ENCODE peak calls at places on chromosomes 7 and 10, in eight cellular contexts. I, X, M, S, W, K, T and D are unnamed samples.

GRCh38 chr10:119653209-119653608 is 2.0 kb downstream of the BAG3 start:
- DNase-seq in M (no peak), S (no peak), I (peak), K (no peak), X (no peak), W (no peak), T (no peak), D (no peak)

GRCh38 chr7:135224027-135224426 is 9.6 kb upstream of the STRA8 start:
- DNase-seq in X (no peak), S (no peak), T (no peak), M (no peak), W (no peak), I (no peak), K (no peak), D (no peak)

GRCh38 chr10:60604356-60604755 is 173.9 kb upstream of the CDK1 start:
- DNase-seq in M (no peak), T (no peak), I (no peak), X (no peak), K (no peak), W (no peak), S (peak), D (no peak)

GRCh38 chr10:73537288-73537687 is 41.5 kb upstream of the PPP3CB start:
- DNase-seq in S (no peak), M (no peak), I (no peak), T (no peak), W (no peak), X (no peak), K (no peak), D (no peak)

GRCh38 chr10:10816453-10816852 is 201.2 kb upstream of the CELF2 start:
- DNase-seq in I (no peak), X (no peak), T (no peak), W (no peak), M (no peak), S (peak), K (no peak), D (no peak)

GRCh38 chr7:43721193-43721806 is 8.0 kb downstream of the COA1 start:
- DNase-seq in I (peak), W (peak), T (peak), X (no peak), S (peak), M (peak), K (peak), D (peak)

GRCh38 chr10:12214763-12215218 is 18.8 kb downstream of the CDC123 start:
- DNase-seq in W (peak), T (no peak), M (peak), X (peak), K (peak), S (peak), I (peak), D (no peak)

GRCh38 chr10:58189269-58189668 is 78.4 kb downstream of the IPMK start:
- DNase-seq in K (no peak), M (peak), I (peak), X (no peak), T (no peak), W (no peak), S (peak), D (peak)

GRCh38 chr10:33248638-33249037 is 85.8 kb downstream of the NRP1 start:
- DNase-seq in X (no peak), T (peak), K (peak), M (no peak), I (no peak), W (peak), S (peak), D (no peak)

GRCh38 chr10:69472142-69472541 is 20.9 kb downstream of the TSPAN15 start:
- DNase-seq in M (no peak), S (no peak), W (no peak), K (no peak), I (no peak), T (no peak), X (no peak), D (no peak)

GRCh38 chr10:48461623-48462481 is 143.0 kb downstream of the ARHGAP22 start:
- DNase-seq in X (no peak), T (no peak), M (no peak), I (no peak), S (no peak), K (no peak), W (no peak), D (no peak)

GRCh38 chr7:128217972-128218652 is 23.0 kb upstream of the LEP start:
- DNase-seq in T (no peak), K (peak), W (no peak), I (no peak), X (no peak), S (no peak), M (peak), D (no peak)

GRCh38 chr7:73742753-73743641 is 4.4 kb upstream of the ABHD11 start:
- DNase-seq in M (peak), S (no peak), W (peak), T (peak), K (no peak), I (peak), X (no peak), D (no peak)

GRCh38 chr7:142626420-142627035 is 122.7 kb upstream of the PRSS1 start:
- DNase-seq in K (peak), S (peak), M (peak), I (no peak), W (peak), T (no peak), X (peak), D (peak)

GRCh38 chr10:33137356-33138007 is 179.5 kb upstream of the ITGB1 start:
- DNase-seq in K (no peak), M (no peak), T (no peak), S (no peak), I (no peak), W (no peak), X (no peak), D (no peak)

GRCh38 chr10:5547684-5547933 is 22.8 kb downstream of the CALML3 start:
- DNase-seq in I (no peak), M (no peak), W (no peak), X (no peak), S (no peak), K (no peak), T (no peak), D (no peak)

GRCh38 chr7:130356760-130357611 is 12.4 kb downstream of the CPA5 start:
- DNase-seq in I (peak), X (no peak), K (no peak), S (peak), T (peak), W (no peak), M (peak), D (peak)

GRCh38 chr7:55019691-55020480 is 1.1 kb downstream of the EGFR start:
- DNase-seq in W (no peak), K (no peak), X (no peak), I (peak), S (no peak), T (no peak), M (no peak), D (no peak)

GRCh38 chr7:106269263-106269961 is 15.4 kb downstream of the NAMPT start:
- DNase-seq in W (no peak), I (no peak), S (no peak), T (no peak), X (no peak), M (no peak), K (no peak), D (no peak)

GRCh38 chr10:109961181-109962001 is 38.1 kb upstream of the XPNPEP1 start:
- DNase-seq in K (peak), T (peak), X (no peak), W (no peak), I (no peak), M (no peak), S (peak), D (peak)

GRCh38 chr7:105073143-105073542 is 59.1 kb downstream of the KMT2E start:
- DNase-seq in I (no peak), W (no peak), X (no peak), K (no peak), S (no peak), T (no peak), M (no peak), D (no peak)

GRCh38 chr10:31623466-31623865 is 304.4 kb downstream of the ZEB1 start:
- DNase-seq in M (no peak), K (no peak), X (no peak), W (no peak), I (no peak), S (peak), T (no peak), D (no peak)

GRCh38 chr10:87861566-87861952 is 1.8 kb downstream of the KLLN start:
- DNase-seq in S (peak), X (no peak), T (peak), M (no peak), I (peak), W (peak), K (no peak), D (no peak)

GRCh38 chr10:87862644-87863101 is 660 bp downstream of the KLLN start:
- DNase-seq in M (no peak), S (no peak), W (no peak), T (no peak), X (no peak), K (no peak), I (no peak), D (no peak)

GRCh38 chr10:87864497-87865059 is 1.2 kb downstream of the PTEN start:
- DNase-seq in M (no peak), S (peak), X (no peak), W (peak), T (no peak), I (no peak), K (peak), D (no peak)

GRCh38 chr10:87861953-87862643 is 1.2 kb downstream of the KLLN start:
- DNase-seq in I (peak), K (peak), T (peak), M (peak), X (peak), S (peak), W (peak), D (peak)

GRCh38 chr10:87863102-87863943 is at the start of the genes KLLN and PTEN:
- DNase-seq in I (peak), W (peak), K (peak), M (peak), S (peak), T (peak), X (peak), D (peak)
- TF ChIP-seq CTCF in I (no peak), W (no peak), K (no peak), M (no peak), S (no peak), T (no peak), X (no peak), D (no peak)

GRCh38 chr10:3995302-3996210 is 210.5 kb upstream of the KLF6 start:
- DNase-seq in T (no peak), W (no peak), M (no peak), S (peak), I (no peak), X (no peak), K (no peak), D (peak)
- H3K4me3 ChIP-seq in T (no peak), W (no peak), M (no peak), S (no peak), I (no peak), X (no peak), K (no peak), D (no peak)

GRCh38 chr7:7239346-7239745 is 57.0 kb downstream of the C1GALT1 start:
- DNase-seq in M (no peak), X (no peak), T (no peak), K (no peak), S (no peak), W (no peak), I (no peak), D (no peak)

GRCh38 chr7:7236041-7236440 is 53.7 kb downstream of the C1GALT1 start:
- DNase-seq in X (no peak), T (peak), K (no peak), W (no peak), I (no peak), M (no peak), S (no peak), D (no peak)

GRCh38 chr7:7235347-7235746 is 53.0 kb downstream of the C1GALT1 start:
- DNase-seq in I (no peak), S (no peak), M (no peak), W (no peak), X (no peak), K (no peak), T (no peak), D (no peak)

GRCh38 chr7:7237978-7238267 is 55.6 kb downstream of the C1GALT1 start:
- DNase-seq in M (no peak), K (no peak), T (no peak), I (no peak), S (no peak), W (no peak), X (no peak), D (no peak)

GRCh38 chr7:7237201-7237977 is 55.0 kb downstream of the C1GALT1 start:
- DNase-seq in X (no peak), M (no peak), S (no peak), I (no peak), K (no peak), T (no peak), W (no peak), D (no peak)
- TF ChIP-seq CTCF in X (no peak), M (no peak), S (no peak), I (no peak), K (no peak), T (no peak), W (no peak), D (no peak)

GRCh38 chr10:63115732-63116383 is 17.3 kb upstream of the NRBF2 start:
- DNase-seq in X (no peak), M (peak), T (no peak), I (peak), K (no peak), W (no peak), S (peak), D (no peak)
- H3K4me3 ChIP-seq in X (no peak), M (no peak), T (no peak), I (no peak), K (no peak), W (no peak), S (no peak), D (no peak)

GRCh38 chr7:5678295-5679046 is 103.0 kb downstream of the RNF216 start:
- DNase-seq in I (no peak), K (no peak), T (no peak), S (no peak), M (no peak), W (no peak), X (no peak), D (no peak)
- TF ChIP-seq CTCF in I (no peak), K (no peak), T (peak), S (no peak), M (no peak), W (peak), X (no peak), D (no peak)